ENCODE peak calls at places on chromosomes 13 and 19, in six cellular contexts. C, T, G, X, J and N are unnamed samples.

GRCh38 chr19:48872182-48872883 is at the start of gene PPP1R15A:
- DNase-seq in C (peak; percentile 97), T (peak; percentile 96), G (peak; percentile 98), X (peak; percentile 98), J (peak; percentile 99), N (peak; percentile 97)

GRCh38 chr19:46975918-46976782 is 43.5 kb upstream of the NPAS1 start:
- DNase-seq in J (peak; percentile 84), C (peak; percentile 84), X (peak; percentile 92), G (peak; percentile 90), T (peak; percentile 3), N (peak; percentile 54)

GRCh38 chr13:20191902-20192469 is 752 bp downstream of the GJB2 start:
- DNase-seq in X (no peak), G (no peak), C (peak; percentile 76), J (no peak), T (no peak), N (no peak)

GRCh38 chr19:39335168-39335567 is 675 bp downstream of the GMFG start:
- DNase-seq in J (peak; percentile 84), C (no peak), T (no peak), X (no peak), G (no peak), N (no peak)

GRCh38 chr13:108957369-108958012 is 328.1 kb downstream of the MYO16 start:
- DNase-seq in G (no peak), T (peak; percentile 36), J (no peak), C (peak; percentile 8), X (no peak), N (peak; percentile 61)

GRCh38 chr19:46984077-46985010 is 35.3 kb upstream of the NPAS1 start:
- DNase-seq in X (no peak), T (no peak), G (no peak), J (peak; percentile 47), C (no peak), N (no peak)

GRCh38 chr19:2149980-2150793 is 1.2 kb downstream of the AP3D1 start:
- DNase-seq in X (no peak), C (peak; percentile 42), J (peak; percentile 80), G (no peak), T (no peak), N (no peak)

GRCh38 chr13:81929988-81930387 is 1589.1 kb upstream of the SPRY2 start:
- DNase-seq in C (peak; percentile 61), J (no peak), X (no peak), T (no peak), G (no peak), N (no peak)

GRCh38 chr19:16038196-16038695 is 38.0 kb upstream of the TPM4 start:
- DNase-seq in G (no peak), C (no peak), T (no peak), X (no peak), J (no peak), N (no peak)

GRCh38 chr19:13622727-13623126 is 116.4 kb upstream of the CACNA1A start:
- DNase-seq in J (no peak), C (peak; percentile 56), T (no peak), G (no peak), X (no peak), N (no peak)

GRCh38 chr19:413756-414420 is 4.9 kb upstream of the C2CD4C start:
- DNase-seq in C (no peak), T (no peak), G (no peak), X (peak; percentile 37), J (peak; percentile 36), N (no peak)

GRCh38 chr13:30679483-30680330 is 55.6 kb upstream of the ALOX5AP start:
- DNase-seq in X (no peak), C (peak; percentile 60), G (no peak), J (no peak), T (no peak), N (no peak)

GRCh38 chr19:38417544-38418506 is 8.2 kb downstream of the RASGRP4 start:
- DNase-seq in G (peak; percentile 60), C (peak; percentile 84), J (peak; percentile 95), X (peak; percentile 89), T (peak; percentile 66), N (peak; percentile 28)

GRCh38 chr13:98476538-98476966 is 100.4 kb downstream of the STK24 start:
- DNase-seq in X (peak; percentile 76), G (no peak), T (peak; percentile 64), C (no peak), J (peak; percentile 92), N (peak; percentile 66)

GRCh38 chr13:103351035-103351828 is 285.0 kb upstream of the SLC10A2 start:
- DNase-seq in G (peak; percentile 13), T (no peak), C (peak; percentile 4), X (no peak), J (no peak), N (no peak)

GRCh38 chr19:42255766-42256750 is 1.1 kb upstream of the ERF start:
- DNase-seq in C (peak; percentile 84), J (peak; percentile 89), X (peak; percentile 73), G (peak; percentile 83), T (no peak), N (no peak)

GRCh38 chr19:7701654-7702457 is at the start of gene FCER2:
- DNase-seq in J (peak; percentile 85), G (no peak), C (no peak), T (no peak), X (no peak), N (no peak)
- H3K4me1 ChIP-seq in J (peaks cover 78% of the 10 kb centered on the region), G (no peaks in the 10 kb centered on the region), C (no peaks in the 10 kb centered on the region), T (no peaks in the 10 kb centered on the region), X (peaks cover 8% of the 10 kb centered on the region), N (no peaks in the 10 kb centered on the region)

DNA sequence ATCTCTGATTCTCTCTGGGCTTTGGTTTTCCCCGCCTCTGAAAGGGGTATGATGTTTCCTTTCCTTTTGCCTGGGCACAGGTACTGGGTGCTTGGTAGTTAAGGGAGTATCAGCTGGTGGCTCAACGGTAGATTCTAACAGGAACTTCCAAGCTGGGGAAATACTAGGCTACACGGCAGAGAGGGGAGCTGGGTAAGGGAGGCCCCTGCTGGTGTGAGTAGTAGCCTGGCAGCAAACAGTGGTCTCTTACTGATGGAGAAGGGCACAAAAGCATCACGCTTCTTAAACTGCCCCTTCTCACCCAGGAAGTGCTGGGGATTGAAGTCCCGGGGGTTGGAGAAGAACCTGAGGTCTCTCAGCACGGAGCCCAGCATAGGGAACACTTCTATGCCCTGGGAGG is 26.9 kb upstream of the CYP2A7 start:
- DNase-seq in X (no peak), T (no peak), G (peak; percentile 37), C (no peak), J (no peak), N (no peak)
- TF ChIP-seq CTCF in X (no peak), T (peak; percentile 16), G (no peak), C (no peak), J (no peak), N (no peak)

GRCh38 chr13:46602531-46602930 is 49.6 kb downstream of the LRCH1 start:
- DNase-seq in J (no peak), T (no peak), C (no peak), G (no peak), X (no peak), N (no peak)
- H3K4me1 ChIP-seq in J (peaks cover 100% of the 10 kb centered on the region), T (peaks cover 77% of the 10 kb centered on the region), C (peaks cover 10% of the 10 kb centered on the region), G (peaks cover 94% of the 10 kb centered on the region), X (peaks cover 66% of the 10 kb centered on the region), N (peaks cover 46% of the 10 kb centered on the region)

DNA sequence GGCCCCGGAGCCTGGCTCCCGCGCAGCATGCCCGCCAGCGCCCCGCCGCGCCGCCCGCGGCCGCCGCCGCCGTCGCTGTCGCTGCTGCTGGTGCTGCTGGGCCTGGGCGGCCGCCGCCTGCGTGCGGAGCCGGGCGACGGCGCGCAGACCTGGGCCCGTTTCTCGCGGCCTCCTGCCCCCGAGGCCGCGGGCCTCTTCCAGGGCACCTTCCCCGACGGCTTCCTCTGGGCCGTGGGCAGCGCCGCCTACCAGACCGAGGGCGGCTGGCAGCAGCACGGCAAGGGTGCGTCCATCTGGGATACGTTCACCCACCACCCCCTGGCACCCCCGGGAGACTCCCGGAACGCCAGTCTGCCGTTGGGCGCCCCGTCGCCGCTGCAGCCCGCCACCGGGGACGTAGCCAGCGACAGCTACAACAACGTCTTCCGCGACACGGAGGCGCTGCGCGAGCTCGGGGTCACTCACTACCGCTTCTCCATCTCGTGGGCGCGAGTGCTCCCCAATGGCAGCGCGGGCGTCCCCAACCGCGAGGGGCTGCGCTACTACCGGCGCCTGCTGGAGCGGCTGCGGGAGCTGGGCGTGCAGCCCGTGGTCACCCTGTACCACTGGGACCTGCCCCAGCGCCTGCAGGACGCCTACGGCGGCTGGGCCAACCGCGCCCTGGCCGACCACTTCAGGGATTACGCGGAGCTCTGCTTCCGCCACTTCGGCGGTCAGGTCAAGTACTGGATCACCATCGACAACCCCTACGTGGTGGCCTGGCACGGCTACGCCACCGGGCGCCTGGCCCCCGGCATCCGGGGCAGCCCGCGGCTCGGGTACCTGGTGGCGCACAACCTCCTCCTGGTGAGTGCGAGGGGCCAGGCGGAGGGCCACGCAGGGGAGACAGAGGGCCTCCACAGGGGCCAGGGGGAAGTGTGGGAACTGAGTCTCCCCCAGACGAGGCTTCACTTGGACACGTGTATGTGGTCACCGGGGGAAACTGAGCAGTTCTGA is at the start of gene KL:
- DNase-seq in X (peak; percentile 80), J (peak; percentile 87), G (peak; percentile 38), C (peak; percentile 53), T (no peak), N (no peak)
- TF ChIP-seq CTCF in X (no peak), J (no peak), G (no peak), C (no peak), T (no peak), N (no peak)